ENCODE peak calls at places on chromosomes 2 and 18, in ten cellular contexts. H is vagina, X is uterus, E is tibial artery, L is gastrocnemius medialis, C is psoas muscle, G is heart left ventricle, U is endodermal cell, J is heart right ventricle, I is BJ. D is an unnamed sample. For H3K36me3, the result is how much of the 10 kb centered on the place peaks cover.

GRCh38 chr18:54717673-54718435 is 110.4 kb upstream of the RAB27B start:
- DNase-seq in H (no peak), X (no peak), E (no peak), L (no peak), C (no peak), G (no peak), U (peak), J (no peak), I (no peak), D (no peak)

GRCh38 chr2:216012133-216012829 is 1.1 kb downstream of the MREG start:
- DNase-seq in H (no peak), X (no peak), E (no peak), L (no peak), C (no peak), G (no peak), U (peak), J (no peak), I (no peak), D (peak)

GRCh38 chr2:176553685-176554106 is 284.5 kb downstream of the MTX2 start:
- DNase-seq in H (no peak), X (peak), E (peak), L (peak), C (peak), G (peak), U (peak), J (peak), I (no peak), D (peak)

GRCh38 chr18:58303363-58303762 is 259.3 kb downstream of the NEDD4L start:
- DNase-seq in H (no peak), X (no peak), E (no peak), L (no peak), C (no peak), G (no peak), U (no peak), J (no peak), I (no peak), D (no peak)

GRCh38 chr18:48292787-48293409 is 116.3 kb downstream of the ZBTB7C start:
- DNase-seq in H (peak), X (no peak), E (peak), L (no peak), C (no peak), G (no peak), U (no peak), J (no peak), I (no peak), D (peak)

GRCh38 chr2:217979151-217979811 is 23.5 kb downstream of the TNS1 start:
- DNase-seq in H (no peak), X (peak), E (peak), L (no peak), C (no peak), G (no peak), U (peak), J (no peak), I (no peak), D (no peak)

GRCh38 chr2:140905078-140905781 is 1225.6 kb downstream of the LRP1B start:
- DNase-seq in H (no peak), X (no peak), E (no peak), L (no peak), C (no peak), G (no peak), U (peak), J (no peak), I (no peak), D (no peak)

GRCh38 chr2:119517433-119517832 is 6.8 kb downstream of the SCTR start:
- DNase-seq in H (no peak), X (no peak), E (no peak), L (no peak), C (peak), G (peak), U (peak), J (peak), I (no peak), D (peak)

GRCh38 chr2:101758001-101758400 is 60.5 kb downstream of the MAP4K4 start:
- DNase-seq in H (no peak), X (no peak), E (no peak), L (no peak), C (no peak), G (no peak), U (no peak), J (no peak), I (no peak), D (no peak)

GRCh38 chr2:30678410-30679137 is 128.7 kb downstream of the CAPN13 start:
- DNase-seq in H (no peak), X (no peak), E (no peak), L (no peak), C (no peak), G (no peak), U (no peak), J (no peak), I (no peak), D (peak)

GRCh38 chr2:147996828-147997227 is 23.7 kb downstream of the ORC4 start:
- DNase-seq in H (no peak), X (no peak), E (no peak), L (no peak), C (no peak), G (no peak), U (no peak), J (no peak), I (no peak), D (no peak)
- TF ChIP-seq CTCF in H (no peak), X (no peak), E (no peak), L (no peak), C (no peak), G (no peak), U (no peak), J (no peak), I (no peak), D (no peak)

GRCh38 chr2:55839182-55839819 is 84.3 kb downstream of the EFEMP1 start:
- DNase-seq in H (no peak), X (no peak), E (no peak), L (no peak), C (no peak), G (no peak), U (peak), J (no peak), I (no peak), D (peak)
- H3K4me3 ChIP-seq in H (no peak), X (no peak), E (no peak), L (no peak), C (no peak), G (no peak), U (peak), J (no peak), I (no peak), D (no peak)

GRCh38 chr18:79770501-79770815 is 27.3 kb upstream of the KCNG2 start:
- DNase-seq in H (no peak), X (no peak), E (peak), L (no peak), C (no peak), G (no peak), U (peak), J (no peak), I (no peak), D (no peak)
- H3K36me3 ChIP-seq in H (under half), X (under half), E (under half), L (under half), C (under half), G (under half), U (under half), J (under half), I (under half), D (under half)

GRCh38 chr2:74646201-74646600 is 1.9 kb downstream of the M1AP start:
- DNase-seq in H (no peak), X (no peak), E (no peak), L (no peak), C (no peak), G (no peak), U (no peak), J (no peak), I (no peak), D (no peak)

GRCh38 chr2:74648009-74648443 is at the start of gene M1AP:
- DNase-seq in H (no peak), X (no peak), E (no peak), L (no peak), C (no peak), G (no peak), U (peak), J (no peak), I (no peak), D (no peak)

DNA sequence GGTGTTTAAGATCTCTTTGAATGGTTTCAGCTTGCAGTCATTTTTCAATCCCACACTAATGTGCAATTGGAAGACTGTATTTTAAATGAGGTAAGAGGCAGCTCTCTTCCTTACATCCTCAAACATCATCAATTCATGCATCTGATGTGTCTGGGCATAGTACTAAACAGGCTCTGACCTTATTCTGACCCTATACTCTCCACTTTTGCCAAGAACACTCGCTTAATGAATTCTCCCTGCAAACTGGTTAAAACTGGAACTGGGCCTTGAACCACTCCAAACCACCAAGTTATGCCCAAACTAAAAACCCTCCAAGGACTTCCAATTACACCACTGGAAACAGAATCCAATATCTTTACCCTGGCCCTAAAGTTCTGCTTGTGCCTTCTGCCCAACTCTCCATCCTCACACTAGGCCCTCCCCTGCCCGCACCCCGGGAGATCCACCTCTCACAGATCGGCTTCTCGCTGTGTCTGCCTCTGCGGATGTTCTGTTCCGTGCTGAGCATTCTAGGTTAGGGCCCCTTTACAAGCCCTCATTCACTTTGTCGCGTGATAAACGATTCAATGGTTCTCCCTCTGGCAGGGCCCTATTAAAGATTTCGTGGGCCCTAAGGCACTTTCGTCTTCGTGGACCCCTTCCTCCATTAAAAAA is 1.2 kb downstream of the M1AP start:
- DNase-seq in H (no peak), X (no peak), E (no peak), L (no peak), C (no peak), G (no peak), U (no peak), J (no peak), I (no peak), D (no peak)
- TF ChIP-seq CTCF in H (no peak), X (no peak), E (no peak), L (no peak), C (no peak), G (no peak), U (no peak), J (no peak), I (no peak), D (no peak)

GRCh38 chr2:113240150-113240914 is 38.4 kb downstream of the PAX8 start:
- DNase-seq in H (no peak), X (peak), E (peak), L (peak), C (peak), G (peak), U (no peak), J (peak), I (peak), D (peak)
- H3K4me3 ChIP-seq in H (no peak), X (no peak), E (no peak), L (no peak), C (no peak), G (no peak), U (no peak), J (no peak), I (no peak), D (no peak)

GRCh38 chr2:178047391-178047790 is 25.2 kb downstream of the PDE11A start:
- DNase-seq in H (no peak), X (no peak), E (no peak), L (no peak), C (no peak), G (no peak), U (no peak), J (no peak), I (no peak), D (no peak)
- H3K36me3 ChIP-seq in H (under half), X (under half), E (under half), L (under half), C (under half), G (under half), U (under half), J (under half), I (under half), D (under half)

DNA sequence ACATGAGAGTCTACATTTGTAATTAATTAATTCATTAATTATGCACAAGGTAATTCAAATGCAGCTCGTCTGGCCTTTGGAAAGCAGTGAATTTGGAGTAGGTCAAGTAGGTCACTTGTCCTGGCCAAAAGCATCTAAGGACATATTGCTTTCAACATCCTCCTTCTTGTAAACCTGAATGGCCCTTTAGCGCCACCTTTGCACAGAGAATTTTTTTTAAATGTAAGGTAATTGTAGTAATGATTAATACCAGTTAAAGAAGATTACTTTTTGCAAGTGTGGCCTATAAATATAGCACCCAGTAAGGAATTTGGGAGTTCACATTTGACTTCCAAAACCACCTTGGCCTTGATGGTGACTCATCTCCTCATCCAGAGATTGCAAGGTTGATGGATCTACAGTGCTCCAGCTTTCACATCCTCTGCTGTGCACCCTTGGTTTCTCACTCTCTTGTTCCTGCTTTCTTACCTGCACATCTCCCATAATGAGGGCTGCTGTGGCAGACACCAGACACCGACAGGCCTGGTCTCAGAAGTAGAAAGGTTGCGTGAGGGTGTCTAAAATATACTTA is 481.7 kb downstream of the TGIF1 start:
- DNase-seq in H (no peak), X (no peak), E (no peak), L (no peak), C (no peak), G (no peak), U (no peak), J (no peak), I (no peak), D (no peak)
- TF ChIP-seq CTCF in H (no peak), X (no peak), E (no peak), L (no peak), C (no peak), G (no peak), U (peak), J (no peak), I (no peak), D (no peak)

DNA sequence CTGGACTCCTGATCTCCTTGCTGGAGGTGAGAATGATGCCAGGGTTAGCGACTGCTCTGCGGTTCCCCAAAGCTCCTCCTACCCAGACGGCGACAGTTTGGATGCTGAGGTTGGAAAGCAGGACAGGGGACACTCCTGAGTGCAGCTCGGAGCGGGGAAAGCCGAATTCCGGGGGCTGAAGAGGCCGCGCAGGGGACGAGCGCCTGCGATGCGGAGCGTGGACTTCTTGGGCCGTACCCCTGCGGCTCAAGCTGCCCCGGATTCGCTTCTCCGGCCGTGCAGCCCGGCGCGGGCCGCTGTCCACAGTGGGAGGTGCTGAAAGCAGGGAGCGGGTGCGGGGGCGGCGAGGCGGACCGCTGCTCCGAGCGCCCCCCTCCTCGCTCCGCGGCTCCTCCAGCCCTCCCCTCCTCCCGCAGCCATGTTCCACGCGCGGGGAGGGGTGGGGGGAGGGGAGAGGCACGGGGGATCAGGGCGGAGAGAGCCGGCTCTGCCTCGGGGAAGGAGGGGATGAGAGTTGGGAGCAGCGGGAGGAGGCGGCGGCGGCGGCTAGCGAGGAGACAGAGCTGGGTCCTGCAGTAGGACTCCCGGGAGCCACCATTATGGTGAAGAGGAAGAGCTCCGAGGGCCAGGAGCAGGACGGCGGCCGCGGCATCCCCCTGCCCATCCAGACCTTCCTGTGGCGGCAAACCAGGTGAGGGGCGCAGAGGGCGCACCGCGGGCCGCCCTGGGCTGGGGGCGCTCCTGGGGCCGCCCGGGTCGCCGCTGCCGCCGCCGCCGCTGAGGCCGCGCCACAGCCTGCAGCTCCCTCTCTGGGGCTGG is at the start of gene UNC80:
- DNase-seq in H (no peak), X (peak), E (peak), L (no peak), C (peak), G (peak), U (peak), J (peak), I (no peak), D (peak)
- H3K4me3 ChIP-seq in H (no peak), X (peak), E (peak), L (peak), C (peak), G (peak), U (peak), J (peak), I (peak), D (no peak)